ENCODE peak calls at places on chromosomes 13 and 19, in eight cellular contexts. H is heart right ventricle, C is H9, V is AG04450, B is right lobe of liver, G is left lung, J is glutamatergic neuron, D is pancreas. M is an unnamed sample.

GRCh38 chr13:42740753-42741152 is 40.6 kb upstream of the FAM216B start:
- DNase-seq in J (no peak), H (peak; percentile 36), C (no peak), B (peak; percentile 30), V (no peak), G (peak; percentile 60), D (no peak), M (peak; percentile 65)

GRCh38 chr13:40469581-40470282 is 196.7 kb downstream of the FOXO1 start:
- DNase-seq in D (no peak), G (no peak), C (no peak), B (no peak), V (no peak), H (no peak), J (no peak), M (no peak)

GRCh38 chr19:49362048-49362925 is at the start of gene TEAD2:
- DNase-seq in G (peak; percentile 79), H (peak; percentile 84), D (peak; percentile 83), B (peak; percentile 85), V (no peak), C (peak; percentile 81), J (peak; percentile 81), M (no peak)

GRCh38 chr13:84339456-84339855 is 457.2 kb upstream of the SLITRK1 start:
- DNase-seq in J (no peak), C (no peak), V (no peak), B (no peak), H (no peak), G (no peak), D (no peak), M (no peak)

GRCh38 chr13:42754801-42755513 is 26.4 kb upstream of the FAM216B start:
- DNase-seq in V (no peak), D (no peak), H (no peak), J (no peak), B (no peak), C (no peak), G (no peak), M (no peak)

GRCh38 chr13:80497007-80497406 is 156.1 kb upstream of the SPRY2 start:
- DNase-seq in D (no peak), C (no peak), G (no peak), V (no peak), B (no peak), H (no peak), J (no peak), M (no peak)

GRCh38 chr19:33022472-33023116 is 42.1 kb downstream of the RHPN2 start:
- DNase-seq in C (peak; percentile 95), B (no peak), G (no peak), V (no peak), D (no peak), H (no peak), J (no peak), M (no peak)

GRCh38 chr13:70484931-70485330 is 376.7 kb upstream of the KLHL1 start:
- DNase-seq in V (no peak), D (peak; percentile 8), G (no peak), C (no peak), J (no peak), H (no peak), B (no peak), M (no peak)

GRCh38 chr19:1373042-1373533 is 10.6 kb upstream of the NDUFS7 start:
- DNase-seq in J (no peak), G (no peak), H (no peak), B (no peak), V (no peak), D (peak; percentile 60), C (no peak), M (no peak)

GRCh38 chr13:78032132-78032531 is 113.5 kb upstream of the EDNRB start:
- DNase-seq in G (no peak), H (no peak), B (no peak), C (no peak), D (no peak), J (no peak), V (no peak), M (no peak)

GRCh38 chr13:75788494-75788991 is 152.4 kb downstream of the LMO7 start:
- DNase-seq in V (peak; percentile 85), D (no peak), J (no peak), B (no peak), G (peak; percentile 57), C (no peak), H (peak; percentile 34), M (no peak)

GRCh38 chr13:75771818-75772217 is 135.7 kb downstream of the LMO7 start:
- DNase-seq in D (no peak), G (no peak), B (no peak), C (no peak), J (no peak), H (no peak), V (peak; percentile 59), M (no peak)

GRCh38 chr19:45962021-45962420 is 11.6 kb downstream of the NOVA2 start:
- DNase-seq in B (no peak), C (no peak), G (no peak), H (no peak), D (no peak), V (no peak), J (no peak), M (no peak)

GRCh38 chr19:45958320-45958719 is 15.3 kb downstream of the NOVA2 start:
- DNase-seq in G (no peak), H (no peak), V (no peak), J (no peak), D (no peak), C (no peak), B (no peak), M (no peak)

GRCh38 chr19:45958763-45959516 is 14.7 kb downstream of the NOVA2 start:
- DNase-seq in J (no peak), C (no peak), G (no peak), B (no peak), V (no peak), H (no peak), D (no peak), M (no peak)

GRCh38 chr19:45959517-45960025 is 14.1 kb downstream of the NOVA2 start:
- DNase-seq in B (no peak), V (no peak), D (no peak), C (no peak), G (no peak), H (no peak), J (no peak), M (no peak)

GRCh38 chr19:45960595-45961235 is 12.9 kb downstream of the NOVA2 start:
- DNase-seq in B (no peak), V (no peak), D (no peak), H (no peak), C (peak; percentile 87), J (peak; percentile 80), G (no peak), M (no peak)
- TF ChIP-seq CTCF in B (no peak), V (no peak), D (no peak), H (no peak), C (peak; percentile 61), J (peak; percentile 30), G (no peak), M (no peak)

GRCh38 chr19:21912654-21913053 is 76.7 kb upstream of the ZNF43 start:
- DNase-seq in H (no peak), J (no peak), B (no peak), D (no peak), C (no peak), G (no peak), V (no peak), M (no peak)
- TF ChIP-seq CTCF in H (no peak), J (no peak), B (no peak), D (no peak), C (no peak), G (no peak), V (no peak), M (no peak)

GRCh38 chr13:60755380-60756163 is 358.6 kb downstream of the TDRD3 start:
- DNase-seq in V (no peak), H (no peak), B (no peak), C (peak; percentile 46), J (no peak), G (no peak), D (no peak), M (no peak)
- TF ChIP-seq CTCF in V (no peak), H (no peak), B (no peak), C (peak; percentile 61), J (no peak), G (no peak), D (no peak), M (no peak)

DNA sequence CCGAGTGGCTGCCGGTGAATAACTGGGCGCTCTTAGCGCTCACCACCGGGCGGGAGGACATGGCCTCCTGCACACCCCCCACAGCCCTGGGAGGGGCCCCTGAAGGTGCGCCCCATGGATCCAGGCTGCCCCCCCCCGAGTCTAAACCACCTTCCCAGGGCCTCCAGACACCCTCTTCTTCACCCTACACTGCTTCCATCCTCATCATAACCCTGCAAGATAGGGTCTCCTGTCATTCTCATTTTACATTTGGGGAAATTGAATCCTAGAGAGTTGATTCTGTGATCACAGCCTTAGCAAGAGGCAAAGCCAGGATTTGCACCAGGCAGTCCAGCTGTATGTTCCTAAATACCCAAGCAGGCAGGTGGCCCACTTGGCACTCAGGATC is 110.8 kb downstream of the PTPRS start:
- DNase-seq in V (no peak), H (no peak), C (no peak), B (no peak), D (peak; percentile 36), J (no peak), G (no peak), M (no peak)
- TF ChIP-seq CTCF in V (no peak), H (no peak), C (no peak), B (no peak), D (no peak), J (no peak), G (no peak), M (no peak)

DNA sequence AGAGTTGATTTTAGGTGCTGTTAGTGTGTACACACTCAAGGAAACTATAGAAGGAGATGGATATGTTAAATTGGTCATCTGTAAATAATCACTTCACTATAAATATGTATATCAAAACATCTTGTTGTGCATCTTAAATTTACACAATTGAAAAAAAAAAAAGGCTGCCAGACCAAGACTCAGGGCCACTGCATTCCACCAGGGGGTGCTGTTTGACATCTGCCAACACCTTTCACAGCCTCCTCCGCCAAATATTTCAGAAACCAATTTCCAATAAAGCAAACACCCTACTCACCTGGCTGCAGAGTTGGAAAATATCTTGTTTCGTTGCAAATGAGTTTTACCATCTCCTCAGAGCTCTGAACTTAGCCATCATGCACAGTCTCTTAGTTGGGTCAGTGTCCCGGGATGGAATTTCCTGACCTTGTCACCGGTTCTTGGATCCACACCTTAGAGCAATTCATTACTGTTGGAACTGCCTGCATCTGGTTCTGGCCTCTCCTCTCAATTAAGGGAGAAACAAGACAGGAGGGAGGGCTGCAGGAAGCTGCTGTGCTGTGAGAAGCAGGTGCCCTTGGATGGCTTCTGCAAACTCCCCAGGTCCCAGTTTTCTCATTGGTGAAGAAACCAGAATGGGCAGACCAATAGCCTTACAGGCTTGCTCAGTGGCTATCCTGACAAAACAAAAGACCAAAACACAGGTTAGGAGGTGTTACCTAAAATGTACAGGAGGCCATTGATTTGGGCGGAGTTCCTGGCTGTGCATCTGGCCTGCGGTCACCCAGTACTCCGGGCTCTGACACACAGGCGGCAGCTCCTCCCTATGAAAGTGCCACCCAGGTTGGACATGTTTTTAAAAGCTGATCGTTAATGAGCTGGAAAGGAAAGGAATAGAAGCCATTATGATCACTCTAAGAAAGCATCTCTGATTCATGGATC is 746.6 kb downstream of the UQCRFS1 start:
- DNase-seq in G (peak; percentile 55), B (peak; percentile 70), D (no peak), C (peak; percentile 65), H (peak; percentile 45), V (no peak), J (peak; percentile 78), M (peak; percentile 62)
- TF ChIP-seq CTCF in G (peak; percentile 77), B (peak; percentile 92), D (peak; percentile 76), C (peak; percentile 91), H (peak; percentile 79), V (peak; percentile 56), J (peak; percentile 94), M (peak; percentile 88)